ENCODE peak calls at places on chromosomes 13 and 19, in five cellular contexts. X is left lung; C is HCT116; I is cardiac fibroblast; V is stimulated activated naive CD8-positive, alpha-beta T cell treated with anti-CD3 and anti-CD28 coated beads, Interleukin-15, Interleukin-2, amounts not matched to agents 100 U/mL and 50 U/mL, for 24 hours. P is an unnamed sample.

GRCh38 chr13:112880976-112881540 is 88.0 kb upstream of the MCF2L start:
- DNase-seq in X (no peak), C (no peak), I (no peak), V (no peak), P (no peak)

GRCh38 chr19:3366761-3367571 is 583 bp downstream of the NFIC start:
- DNase-seq in X (peak), C (no peak), I (no peak), V (peak), P (no peak)

GRCh38 chr13:39770514-39770913 is 115.1 kb downstream of the COG6 start:
- DNase-seq in X (no peak), C (no peak), I (no peak), V (no peak), P (no peak)

GRCh38 chr13:81686877-81687276 is 1346.0 kb upstream of the SPRY2 start:
- DNase-seq in X (no peak), C (no peak), I (peak), V (no peak), P (no peak)

GRCh38 chr19:49132974-49133609 is 13.7 kb downstream of the PPFIA3 start:
- DNase-seq in X (peak), C (no peak), I (no peak), V (no peak), P (no peak)

GRCh38 chr19:23991170-23991569 is 76.5 kb downstream of the ZNF726 start:
- DNase-seq in X (no peak), C (no peak), I (peak), V (no peak), P (no peak)

GRCh38 chr13:30585748-30586262 is 31.9 kb upstream of the USPL1 start:
- DNase-seq in X (no peak), C (no peak), I (peak), V (no peak), P (peak)

GRCh38 chr19:36266375-36266961 is 51.6 kb downstream of the ZNF146 start:
- DNase-seq in X (peak), C (no peak), I (peak), V (no peak), P (no peak)

P was measured in erythroblast.